ENCODE peak calls at places on chromosomes 2 and 18, in four cellular contexts. C, X, R and L are unnamed samples.
A peak's percentile ranks its signal among the peaks of the same experiment; 100 is the strongest.

GRCh38 chr2:44543773-44544725 is 182.3 kb downstream of the CAMKMT start:
- DNase-seq in C (no peak), X (no peak), R (no peak), L (no peak)

GRCh38 chr18:78645216-78645615 is 334.4 kb upstream of the SALL3 start:
- DNase-seq in C (no peak), X (no peak), R (no peak), L (no peak)

GRCh38 chr2:160574472-160575140 is 81.0 kb upstream of the RBMS1 start:
- DNase-seq in C (no peak), X (no peak), R (no peak), L (no peak)

GRCh38 chr2:86753606-86754005 is 33.5 kb downstream of the RMND5A start:
- DNase-seq in C (no peak), X (no peak), R (no peak), L (no peak)

GRCh38 chr18:59502222-59502898 is 143.3 kb upstream of the LMAN1 start:
- DNase-seq in C (no peak), X (no peak), R (no peak), L (no peak)

GRCh38 chr2:67304300-67304890 is 92.7 kb upstream of the ETAA1 start:
- DNase-seq in C (no peak), X (no peak), R (no peak), L (no peak)

GRCh38 chr18:8608795-8609673 is at the start of gene RAB12:
- DNase-seq in C (peak; percentile 85), X (peak; percentile 89), R (peak; percentile 92), L (no peak)

GRCh38 chr2:10947005-10947440 is 35.3 kb downstream of the KCNF1 start:
- DNase-seq in C (no peak), X (no peak), R (no peak), L (no peak)

GRCh38 chr2:204545861-204546773 is 842 bp downstream of the PARD3B start:
- DNase-seq in C (no peak), X (no peak), R (peak; percentile 77), L (no peak)

GRCh38 chr2:138428710-138429440 is 72.7 kb upstream of the SPOPL start:
- DNase-seq in C (no peak), X (no peak), R (no peak), L (no peak)

GRCh38 chr2:191374366-191374765 is 129.2 kb downstream of the MYO1B start:
- DNase-seq in C (no peak), X (no peak), R (no peak), L (no peak)

GRCh38 chr18:21275645-21276044 is 33.6 kb downstream of the GREB1L start:
- DNase-seq in C (no peak), X (no peak), R (no peak), L (no peak)

GRCh38 chr2:15899751-15900493 is 40.4 kb upstream of the MYCN start:
- DNase-seq in C (no peak), X (no peak), R (no peak), L (no peak)

GRCh38 chr2:199443589-199444130 is 14.1 kb downstream of the SATB2 start:
- DNase-seq in C (no peak), X (no peak), R (no peak), L (no peak)

GRCh38 chr2:174024524-174025270 is 59.5 kb upstream of the SP3 start:
- DNase-seq in C (peak; percentile 91), X (no peak), R (no peak), L (no peak)

GRCh38 chr18:77366067-77366724 is 116.5 kb downstream of the GALR1 start:
- DNase-seq in C (no peak), X (no peak), R (no peak), L (no peak)

GRCh38 chr2:182980652-182981051 is 57.6 kb downstream of the NCKAP1 start:
- DNase-seq in C (no peak), X (no peak), R (no peak), L (no peak)

GRCh38 chr2:85785027-85785822 is 31.4 kb downstream of the ATOH8 start:
- DNase-seq in C (no peak), X (no peak), R (no peak), L (no peak)

GRCh38 chr2:191917967-191918651 is 71.2 kb upstream of the CAVIN2 start:
- DNase-seq in C (no peak), X (no peak), R (no peak), L (no peak)

GRCh38 chr2:67476808-67477790 is 80.0 kb downstream of the ETAA1 start:
- DNase-seq in C (no peak), X (peak; percentile 23), R (no peak), L (peak; percentile 28)

GRCh38 chr2:73128841-73129535 is 16.2 kb upstream of the RAB11FIP5 start:
- DNase-seq in C (no peak), X (no peak), R (no peak), L (no peak)

GRCh38 chr2:108974674-108975073 is 14.3 kb downstream of the EDAR start:
- DNase-seq in C (no peak), X (no peak), R (no peak), L (no peak)

GRCh38 chr18:33467531-33467930 is 27.0 kb upstream of the CCDC178 start:
- DNase-seq in C (no peak), X (no peak), R (no peak), L (no peak)

GRCh38 chr2:121955313-121956211 is 200.1 kb downstream of the TSN start:
- DNase-seq in C (no peak), X (no peak), R (peak; percentile 56), L (no peak)

GRCh38 chr2:31270136-31270535 is 36.2 kb downstream of the EHD3 start:
- DNase-seq in C (no peak), X (no peak), R (no peak), L (no peak)

GRCh38 chr2:176960736-176961135 is 251.9 kb upstream of the HNRNPA3 start:
- DNase-seq in C (no peak), X (no peak), R (no peak), L (no peak)

GRCh38 chr2:239193426-239193825 is 207.4 kb downstream of the HDAC4 start:
- DNase-seq in C (peak; percentile 77), X (no peak), R (peak; percentile 33), L (no peak)

GRCh38 chr2:240820607-240821428 is 799 bp upstream of the KIF1A start:
- DNase-seq in C (no peak), X (no peak), R (peak; percentile 88), L (no peak)

GRCh38 chr2:117972466-117973123 is 41.3 kb downstream of the CCDC93 start:
- DNase-seq in C (no peak), X (no peak), R (no peak), L (no peak)

GRCh38 chr2:58812766-58813344 is 571.7 kb upstream of the FANCL start:
- DNase-seq in C (no peak), X (no peak), R (no peak), L (no peak)

GRCh38 chr2:84832772-84833461 is 48.0 kb downstream of the TRABD2A start:
- DNase-seq in C (no peak), X (peak; percentile 61), R (no peak), L (no peak)

GRCh38 chr18:45690975-45691815 is 32.8 kb upstream of the SLC14A1 start:
- DNase-seq in C (peak; percentile 88), X (peak; percentile 80), R (peak; percentile 93), L (peak; percentile 53)

GRCh38 chr2:160282063-160282580 is 82.0 kb upstream of the ITGB6 start:
- DNase-seq in C (no peak), X (no peak), R (no peak), L (no peak)

GRCh38 chr18:51514128-51514527 is 316.6 kb upstream of the MEX3C start:
- DNase-seq in C (no peak), X (no peak), R (no peak), L (no peak)

GRCh38 chr18:54790109-54790508 is 38.2 kb upstream of the RAB27B start:
- DNase-seq in C (no peak), X (no peak), R (no peak), L (no peak)

GRCh38 chr18:9835112-9835755 is 50.5 kb upstream of the TXNDC2 start:
- DNase-seq in C (no peak), X (no peak), R (peak; percentile 82), L (no peak)

GRCh38 chr2:207813221-207813916 is 43.7 kb upstream of the FZD5 start:
- DNase-seq in C (no peak), X (no peak), R (peak; percentile 79), L (no peak)

GRCh38 chr2:219358170-219359075 is 25.9 kb upstream of the RESP18 start:
- DNase-seq in C (peak; percentile 72), X (no peak), R (peak; percentile 60), L (no peak)

GRCh38 chr2:10620481-10620880 is 69.3 kb downstream of the NOL10 start:
- DNase-seq in C (no peak), X (peak; percentile 47), R (no peak), L (no peak)

GRCh38 chr2:201261911-201262310 is 1.6 kb downstream of the CASP8 start:
- DNase-seq in C (no peak), X (peak; percentile 63), R (no peak), L (no peak)
- H3K4me1 ChIP-seq in C (peaks cover 57% of the 10 kb centered on the region), X (peaks cover 85% of the 10 kb centered on the region), R (no peaks in the 10 kb centered on the region), L (peaks cover 54% of the 10 kb centered on the region)

GRCh38 chr2:2399390-2399789 is 68.3 kb upstream of the MYT1L start:
- DNase-seq in C (no peak), X (no peak), R (no peak), L (no peak)
- H3K4me1 ChIP-seq in C (no peaks in the 10 kb centered on the region), X (no peaks in the 10 kb centered on the region), R (no peaks in the 10 kb centered on the region), L (no peaks in the 10 kb centered on the region)

GRCh38 chr2:42192642-42193566 is 23.8 kb downstream of the EML4 start:
- DNase-seq in C (no peak), X (peak; percentile 24), R (no peak), L (no peak)
- H3K4me1 ChIP-seq in C (peaks cover 28% of the 10 kb centered on the region), X (peaks cover 86% of the 10 kb centered on the region), R (peaks cover 10% of the 10 kb centered on the region), L (peaks cover 61% of the 10 kb centered on the region)

GRCh38 chr2:236577481-236578410 is 8.1 kb downstream of the ACKR3 start:
- DNase-seq in C (no peak), X (no peak), R (no peak), L (no peak)
- H3K4me1 ChIP-seq in C (peaks cover 26% of the 10 kb centered on the region), X (no peaks in the 10 kb centered on the region), R (peaks cover 41% of the 10 kb centered on the region), L (no peaks in the 10 kb centered on the region)

DNA sequence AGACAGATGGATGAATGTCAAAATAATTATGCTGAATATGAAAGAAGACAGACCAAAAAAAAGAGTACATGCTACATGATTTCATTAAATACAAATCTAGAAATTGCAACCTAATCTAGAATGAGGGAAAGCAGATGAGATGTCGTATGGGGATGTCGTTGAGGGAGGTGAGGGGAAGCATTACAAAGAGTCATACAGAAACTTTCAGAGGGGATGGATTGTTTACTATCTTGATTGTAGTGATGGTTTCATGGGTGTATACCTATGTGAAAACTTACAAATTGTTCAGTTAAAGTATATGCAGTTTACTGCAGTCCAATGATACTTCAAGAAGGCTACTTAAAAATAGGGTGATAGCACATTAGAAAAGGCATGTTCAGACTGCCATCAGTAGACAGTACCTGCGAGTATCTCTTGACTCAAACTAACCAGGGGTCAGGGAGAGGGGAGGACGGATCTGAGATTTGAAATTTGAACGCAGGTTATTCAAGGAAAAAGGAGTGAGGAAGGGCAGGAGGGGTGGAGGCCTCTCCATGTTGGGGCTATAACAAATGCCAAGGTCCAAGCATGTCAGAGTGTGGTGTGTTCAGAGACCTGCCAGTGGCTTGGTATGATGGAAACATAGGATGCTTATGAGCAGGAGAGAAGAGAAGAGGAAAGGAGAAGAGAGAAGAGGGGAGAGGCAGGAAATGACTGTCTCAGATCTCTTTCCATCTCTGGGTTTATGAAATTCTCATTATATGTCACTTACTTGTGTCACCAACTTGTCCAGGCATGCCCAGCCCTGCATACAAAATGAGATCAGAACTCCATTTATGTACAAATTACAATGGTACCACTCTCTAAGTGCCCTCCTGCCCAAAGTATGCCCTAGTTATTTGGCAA is 257.3 kb upstream of the CXCR4 start:
- DNase-seq in C (no peak), X (peak; percentile 72), R (peak; percentile 16), L (no peak)
- H3K4me1 ChIP-seq in C (no peaks in the 10 kb centered on the region), X (peaks cover 26% of the 10 kb centered on the region), R (no peaks in the 10 kb centered on the region), L (no peaks in the 10 kb centered on the region)